ENCODE peak calls at places on chromosomes 7 and 10, in seven cellular contexts. One of them, this sample, is unnamed.
A peak's percentile ranks its signal among the peaks of the same experiment; 100 is the strongest.

GRCh38 chr10:23294638-23295247 is 49.9 kb downstream of the C10orf67 start:
- DNase-seq in fibroblast of lung: peak; percentile 60
- DNase-seq in tibial artery: no peak
- DNase-seq in AG10803: peak; percentile 16
- DNase-seq in mammary epithelial cell: no peak
- DNase-seq in AG04449: no peak
- DNase-seq in gastrocnemius medialis: no peak
- DNase-seq in this sample: no peak

GRCh38 chr7:27547401-27547800 is 115.3 kb downstream of the HIBADH start:
- DNase-seq in AG04449: peak; percentile 77
- DNase-seq in tibial artery: no peak
- DNase-seq in gastrocnemius medialis: no peak
- DNase-seq in AG10803: peak; percentile 86
- DNase-seq in fibroblast of lung: no peak
- DNase-seq in mammary epithelial cell: no peak
- DNase-seq in this sample: no peak

GRCh38 chr7:41163991-41164390 is 538.9 kb downstream of the INHBA start:
- DNase-seq in AG04449: no peak
- DNase-seq in tibial artery: no peak
- DNase-seq in gastrocnemius medialis: no peak
- DNase-seq in AG10803: no peak
- DNase-seq in mammary epithelial cell: no peak
- DNase-seq in fibroblast of lung: no peak
- DNase-seq in this sample: no peak

GRCh38 chr10:86960003-86960862 is 1.8 kb downstream of the SNCG start:
- DNase-seq in AG04449: no peak
- DNase-seq in tibial artery: peak; percentile 84
- DNase-seq in gastrocnemius medialis: peak; percentile 23
- DNase-seq in AG10803: peak; percentile 59
- DNase-seq in fibroblast of lung: peak; percentile 74
- DNase-seq in mammary epithelial cell: peak; percentile 49
- DNase-seq in this sample: no peak

GRCh38 chr10:87706731-87707130 is 47.1 kb downstream of the PAPSS2 start:
- DNase-seq in AG10803: no peak
- DNase-seq in fibroblast of lung: peak; percentile 18
- DNase-seq in tibial artery: no peak
- DNase-seq in AG04449: no peak
- DNase-seq in gastrocnemius medialis: no peak
- DNase-seq in mammary epithelial cell: no peak
- DNase-seq in this sample: no peak

GRCh38 chr7:22574756-22575517 is 74.9 kb upstream of the STEAP1B start:
- DNase-seq in fibroblast of lung: no peak
- DNase-seq in gastrocnemius medialis: no peak
- DNase-seq in AG04449: no peak
- DNase-seq in tibial artery: no peak
- DNase-seq in AG10803: peak; percentile 91
- DNase-seq in mammary epithelial cell: no peak
- DNase-seq in this sample: no peak

GRCh38 chr7:37201003-37201875 is 247.4 kb downstream of the ELMO1 start:
- DNase-seq in fibroblast of lung: peak; percentile 90
- DNase-seq in gastrocnemius medialis: peak; percentile 79
- DNase-seq in tibial artery: peak; percentile 90
- DNase-seq in mammary epithelial cell: peak; percentile 59
- DNase-seq in AG04449: peak; percentile 14
- DNase-seq in AG10803: peak; percentile 72
- DNase-seq in this sample: peak; percentile 86

GRCh38 chr7:78514653-78515052 is 716.1 kb downstream of the PHTF2 start:
- DNase-seq in tibial artery: no peak
- DNase-seq in fibroblast of lung: no peak
- DNase-seq in AG04449: no peak
- DNase-seq in gastrocnemius medialis: no peak
- DNase-seq in mammary epithelial cell: no peak
- DNase-seq in AG10803: no peak
- DNase-seq in this sample: no peak

GRCh38 chr10:103181244-103181643 is 11.8 kb downstream of the NT5C2 start:
- DNase-seq in gastrocnemius medialis: no peak
- DNase-seq in tibial artery: no peak
- DNase-seq in AG10803: no peak
- DNase-seq in mammary epithelial cell: no peak
- DNase-seq in AG04449: no peak
- DNase-seq in fibroblast of lung: no peak
- DNase-seq in this sample: no peak

GRCh38 chr10:8053446-8054242 is 844 bp upstream of the GATA3 start:
- DNase-seq in gastrocnemius medialis: peak; percentile 36
- DNase-seq in tibial artery: peak; percentile 64
- DNase-seq in mammary epithelial cell: peak; percentile 89
- DNase-seq in fibroblast of lung: peak; percentile 67
- DNase-seq in AG04449: no peak
- DNase-seq in AG10803: peak; percentile 65
- DNase-seq in this sample: peak; percentile 79
- H3K4me3 ChIP-seq in gastrocnemius medialis: peak overlapping the region; percentile 49
- H3K4me3 ChIP-seq in tibial artery: peak overlapping the region; percentile 46
- H3K4me3 ChIP-seq in mammary epithelial cell: peak overlapping the region; percentile 86
- H3K4me3 ChIP-seq in fibroblast of lung: peak overlapping the region; percentile 51
- H3K4me3 ChIP-seq in AG04449: peak overlapping the region; percentile 57
- H3K4me3 ChIP-seq in AG10803: peak overlapping the region; percentile 56
- H3K4me3 ChIP-seq in this sample: peak overlapping the region; percentile 63

GRCh38 chr10:10992072-10992471 is 25.6 kb upstream of the CELF2 start:
- DNase-seq in AG10803: no peak
- DNase-seq in mammary epithelial cell: no peak
- DNase-seq in AG04449: no peak
- DNase-seq in fibroblast of lung: no peak
- DNase-seq in gastrocnemius medialis: no peak
- DNase-seq in tibial artery: no peak
- DNase-seq in this sample: no peak
- H3K4me3 ChIP-seq in AG10803: no peak overlapping the region
- H3K4me3 ChIP-seq in mammary epithelial cell: no peak overlapping the region
- H3K4me3 ChIP-seq in AG04449: no peak overlapping the region
- H3K4me3 ChIP-seq in fibroblast of lung: no peak overlapping the region
- H3K4me3 ChIP-seq in gastrocnemius medialis: no peak overlapping the region
- H3K4me3 ChIP-seq in tibial artery: no peak overlapping the region
- H3K4me3 ChIP-seq in this sample: no peak overlapping the region

DNA sequence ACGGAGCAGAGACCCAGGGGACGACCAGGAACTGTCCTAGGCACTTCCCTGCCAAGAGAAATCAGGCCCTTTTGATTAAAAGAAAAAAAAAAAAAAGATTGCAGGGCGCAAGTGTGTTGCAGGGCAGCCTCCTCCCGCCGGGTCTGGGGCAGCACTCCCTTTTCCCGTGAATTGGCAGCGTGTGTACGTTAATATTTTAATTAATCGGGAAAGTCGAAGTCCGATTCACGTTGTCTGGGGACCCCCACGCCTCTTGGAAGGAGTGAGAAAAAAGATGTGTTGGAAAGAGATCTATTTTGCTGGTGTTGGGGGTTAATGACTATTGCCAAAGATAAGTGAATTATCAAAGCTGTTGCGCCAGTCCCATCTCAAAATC is 1.3 kb upstream of the EBF3 start:
- DNase-seq in AG04449: no peak
- DNase-seq in AG10803: no peak
- DNase-seq in gastrocnemius medialis: no peak
- DNase-seq in fibroblast of lung: no peak
- DNase-seq in tibial artery: no peak
- DNase-seq in mammary epithelial cell: no peak
- DNase-seq in this sample: no peak
- H3K4me3 ChIP-seq in AG04449: no peak overlapping the region
- H3K4me3 ChIP-seq in AG10803: peak overlapping the region; percentile 17
- H3K4me3 ChIP-seq in gastrocnemius medialis: peak overlapping the region; percentile 67
- H3K4me3 ChIP-seq in fibroblast of lung: no peak overlapping the region
- H3K4me3 ChIP-seq in tibial artery: peak overlapping the region; percentile 70
- H3K4me3 ChIP-seq in mammary epithelial cell: no peak overlapping the region
- H3K4me3 ChIP-seq in this sample: peak overlapping the region; percentile 83

GRCh38 chr10:92695679-92696605 is 6.2 kb downstream of the HHEX start:
- DNase-seq in mammary epithelial cell: no peak
- DNase-seq in fibroblast of lung: peak; percentile 69
- DNase-seq in AG04449: no peak
- DNase-seq in AG10803: peak; percentile 24
- DNase-seq in tibial artery: no peak
- DNase-seq in gastrocnemius medialis: no peak
- DNase-seq in this sample: peak; percentile 31
- H3K4me3 ChIP-seq in mammary epithelial cell: no peak overlapping the region
- H3K4me3 ChIP-seq in fibroblast of lung: peak overlapping the region; percentile 51
- H3K4me3 ChIP-seq in AG04449: peak overlapping the region; percentile 46
- H3K4me3 ChIP-seq in AG10803: peak overlapping the region; percentile 46
- H3K4me3 ChIP-seq in tibial artery: peak overlapping the region; percentile 46
- H3K4me3 ChIP-seq in gastrocnemius medialis: peak overlapping the region; percentile 27
- H3K4me3 ChIP-seq in this sample: peak overlapping the region; percentile 39

GRCh38 chr7:44636926-44637325 is 30.5 kb downstream of the OGDH start:
- DNase-seq in AG04449: no peak
- DNase-seq in gastrocnemius medialis: no peak
- DNase-seq in mammary epithelial cell: no peak
- DNase-seq in AG10803: no peak
- DNase-seq in tibial artery: no peak
- DNase-seq in fibroblast of lung: no peak
- DNase-seq in this sample: no peak
- H3K4me3 ChIP-seq in AG04449: no peak overlapping the region
- H3K4me3 ChIP-seq in gastrocnemius medialis: no peak overlapping the region
- H3K4me3 ChIP-seq in mammary epithelial cell: no peak overlapping the region
- H3K4me3 ChIP-seq in AG10803: no peak overlapping the region
- H3K4me3 ChIP-seq in tibial artery: no peak overlapping the region
- H3K4me3 ChIP-seq in fibroblast of lung: no peak overlapping the region
- H3K4me3 ChIP-seq in this sample: no peak overlapping the region